ENCODE peak calls at places on chromosomes 7 and 10, in four cellular contexts. L is K562, K is GM12878, J is HL-60. N is an unnamed sample.

GRCh38 chr7:116241296-116241695 is 31.0 kb downstream of the TES start:
- DNase-seq in L (no peak), K (no peak), J (no peak), N (no peak)

GRCh38 chr7:25953859-25954258 is 198.1 kb upstream of the NFE2L3 start:
- DNase-seq in L (no peak), K (no peak), J (no peak), N (no peak)

GRCh38 chr10:33303988-33304387 is 30.5 kb downstream of the NRP1 start:
- DNase-seq in L (no peak), K (no peak), J (no peak), N (no peak)

GRCh38 chr10:50585921-50586739 is 37.6 kb downstream of the SGMS1 start:
- DNase-seq in L (peak), K (no peak), J (peak), N (no peak)

GRCh38 chr7:104963991-104964385 is 50.0 kb upstream of the KMT2E start:
- DNase-seq in L (no peak), K (no peak), J (no peak), N (no peak)

GRCh38 chr7:151008511-151009323 is 15.6 kb downstream of the ATG9B start:
- DNase-seq in L (peak), K (peak), J (no peak), N (no peak)

GRCh38 chr10:22693371-22693784 is 21.0 kb downstream of the PIP4K2A start:
- DNase-seq in L (peak), K (no peak), J (no peak), N (no peak)

GRCh38 chr10:5817322-5818047 is 4.3 kb upstream of the GDI2 start:
- DNase-seq in L (no peak), K (peak), J (no peak), N (no peak)

GRCh38 chr10:4851846-4852245 is 25.8 kb downstream of the AKR1E2 start:
- DNase-seq in L (no peak), K (no peak), J (no peak), N (no peak)

GRCh38 chr10:50470798-50471582 is 152.8 kb downstream of the SGMS1 start:
- DNase-seq in L (no peak), K (no peak), J (no peak), N (no peak)

GRCh38 chr7:98369726-98370125 is 31.2 kb downstream of the BAIAP2L1 start:
- DNase-seq in L (no peak), K (no peak), J (no peak), N (no peak)

GRCh38 chr10:51832652-51833383 is 133.4 kb upstream of the CSTF2T start:
- DNase-seq in L (no peak), K (peak), J (no peak), N (no peak)

GRCh38 chr7:152411389-152411788 is 24.4 kb downstream of the KMT2C start:
- DNase-seq in L (no peak), K (no peak), J (no peak), N (no peak)

GRCh38 chr7:91265693-91266066 is 1.4 kb downstream of the FZD1 start:
- DNase-seq in L (no peak), K (no peak), J (no peak), N (no peak)

GRCh38 chr7:31466036-31466435 is 47.9 kb upstream of the ITPRID1 start:
- DNase-seq in L (no peak), K (no peak), J (no peak), N (no peak)

GRCh38 chr7:150562919-150563318 is 4.3 kb upstream of the GIMAP4 start:
- DNase-seq in L (no peak), K (no peak), J (no peak), N (no peak)

GRCh38 chr7:66933469-66933868 is 12.4 kb downstream of the TMEM248 start:
- DNase-seq in L (no peak), K (no peak), J (no peak), N (no peak)

GRCh38 chr7:42426163-42426562 is 189.2 kb upstream of the GLI3 start:
- DNase-seq in L (no peak), K (no peak), J (no peak), N (no peak)

DNA sequence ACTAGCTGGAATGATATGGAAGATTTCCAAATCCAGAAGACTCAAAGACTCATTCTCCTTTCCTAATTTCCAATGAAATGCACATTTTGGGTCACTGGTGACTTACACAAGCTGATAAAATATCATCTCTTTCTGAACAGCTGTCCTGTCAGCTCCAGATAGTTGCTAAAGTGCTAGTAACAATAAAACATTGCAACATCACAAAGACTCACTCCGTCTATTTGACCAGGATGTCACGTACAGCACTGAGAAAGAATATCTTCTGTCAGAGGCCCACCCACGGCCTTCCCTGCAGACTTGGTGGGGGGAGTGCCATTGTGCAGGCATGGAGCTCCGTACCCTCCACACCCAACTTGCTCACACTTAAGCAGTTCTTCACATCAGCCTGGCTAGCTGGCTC is 78.9 kb upstream of the EGR2 start:
- DNase-seq in L (no peak), K (no peak), J (no peak), N (no peak)
- TF ChIP-seq SPI1 in L (no peak), K (no peak), J (no peak), N (no peak)

DNA sequence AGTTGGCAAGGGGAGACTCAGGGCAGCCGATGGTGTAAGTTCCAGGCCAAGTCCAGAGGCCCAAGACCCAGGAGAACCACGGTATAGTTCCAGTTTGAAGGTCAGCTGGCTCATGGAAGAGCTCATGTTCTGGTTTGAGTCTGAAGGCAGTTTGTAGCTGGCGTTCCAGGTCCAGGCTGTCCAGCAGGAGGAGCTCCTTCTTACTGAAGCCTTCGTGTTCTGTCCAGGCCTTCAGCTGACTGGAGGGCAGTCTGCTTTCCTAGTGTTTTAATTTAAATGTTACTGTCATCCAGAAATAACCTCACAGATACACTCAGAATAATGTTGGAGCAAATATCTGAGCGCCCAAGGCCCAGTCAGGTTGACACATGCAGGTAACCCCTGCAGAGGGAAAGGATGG is 4.2 kb downstream of the SUN1 start:
- DNase-seq in L (no peak), K (no peak), J (no peak), N (no peak)
- TF ChIP-seq SPI1 in L (no peak), K (no peak), J (no peak), N (no peak)

GRCh38 chr7:70597071-70597470 is 534.9 kb upstream of the GALNT17 start:
- DNase-seq in L (no peak), K (no peak), J (no peak), N (no peak)
- TF ChIP-seq SPI1 in L (no peak), K (no peak), J (no peak), N (no peak)

DNA sequence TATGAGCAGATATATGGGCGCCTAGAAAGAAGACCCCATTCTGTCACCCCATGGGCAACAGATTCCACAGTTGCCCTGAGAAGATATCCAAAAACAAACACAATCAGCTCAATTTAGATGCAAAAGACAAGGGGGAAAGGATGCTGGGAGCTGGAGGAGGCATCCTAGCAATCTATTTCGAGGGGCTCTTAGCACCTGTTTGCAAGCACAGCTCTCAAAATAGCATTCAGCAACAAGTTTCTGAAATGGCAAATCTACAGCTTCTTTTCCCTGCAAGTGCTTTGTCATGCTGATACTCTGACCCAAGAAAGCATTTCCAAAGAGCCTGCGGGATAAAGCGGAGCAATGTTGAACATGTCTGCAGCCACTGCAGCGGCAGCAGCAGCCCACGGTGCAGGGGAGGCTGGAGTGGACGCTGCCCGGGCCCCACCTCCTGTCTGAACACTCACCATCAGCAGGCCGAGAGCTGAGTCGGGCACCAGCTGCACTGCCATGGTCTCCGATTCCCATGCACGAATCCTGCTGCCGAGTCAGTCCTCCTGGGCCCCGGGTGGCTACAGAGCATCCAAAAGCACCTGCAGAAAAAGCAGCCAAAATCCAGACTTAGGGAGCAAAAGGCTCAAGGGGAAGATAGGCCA is 996 bp downstream of the FRMD4A start:
- DNase-seq in L (no peak), K (no peak), J (no peak), N (no peak)
- TF ChIP-seq SPI1 in L (no peak), K (no peak), J (no peak), N (no peak)

GRCh38 chr7:55070271-55070743 is 51.5 kb downstream of the EGFR start:
- DNase-seq in L (no peak), K (no peak), J (no peak), N (no peak)

GRCh38 chr7:55073051-55073511 is 54.3 kb downstream of the EGFR start:
- DNase-seq in L (no peak), K (peak), J (no peak), N (no peak)

GRCh38 chr7:55070839-55071238 is 52.0 kb downstream of the EGFR start:
- DNase-seq in L (no peak), K (no peak), J (no peak), N (no peak)

GRCh38 chr7:55072251-55072650 is 53.4 kb downstream of the EGFR start:
- DNase-seq in L (no peak), K (no peak), J (no peak), N (no peak)

GRCh38 chr7:55071411-55072188 is 52.8 kb downstream of the EGFR start:
- DNase-seq in L (no peak), K (no peak), J (no peak), N (no peak)
- TF ChIP-seq SPI1 in L (no peak), K (no peak), J (no peak), N (no peak)

DNA sequence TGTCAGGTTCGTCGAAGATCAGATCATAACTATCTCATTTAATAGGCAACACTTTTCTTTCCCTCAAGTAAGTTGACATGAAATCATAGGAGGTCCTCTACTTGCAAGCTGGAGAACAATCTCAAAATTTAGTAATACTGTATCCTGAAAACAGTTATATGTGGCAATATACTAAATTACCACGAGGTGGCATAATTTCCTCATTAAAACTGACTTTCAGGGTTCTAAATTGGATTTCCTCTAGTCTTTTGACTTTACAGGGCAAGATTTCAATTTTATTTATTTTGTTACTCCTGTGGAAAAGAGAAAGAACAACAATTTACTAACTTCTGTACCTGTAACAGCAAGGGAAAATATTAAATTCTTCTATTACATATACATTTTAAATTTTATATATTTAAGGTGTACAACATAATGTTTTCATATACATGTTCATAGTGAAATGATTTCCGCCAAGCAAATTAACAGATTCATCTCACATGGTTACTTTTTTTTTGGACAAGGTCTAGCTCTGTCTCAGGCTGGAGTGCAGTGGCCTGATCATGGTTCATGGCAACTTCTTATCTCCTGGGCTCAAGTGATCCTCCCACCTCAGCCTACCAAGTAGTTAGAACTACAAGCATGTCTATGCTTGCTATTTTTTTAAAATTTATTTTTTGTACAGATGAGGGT is 53.4 kb upstream of the CYP2C18 start:
- DNase-seq in L (peak), K (no peak), J (no peak), N (no peak)
- TF ChIP-seq SPI1 in L (no peak), K (no peak), J (no peak), N (no peak)

GRCh38 chr7:39137480-39137879 is 159.8 kb downstream of the POU6F2 start:
- DNase-seq in L (no peak), K (no peak), J (no peak), N (no peak)

GRCh38 chr7:39144420-39144819 is 166.7 kb downstream of the POU6F2 start:
- DNase-seq in L (no peak), K (no peak), J (no peak), N (no peak)

GRCh38 chr7:39145283-39145682 is 167.6 kb downstream of the POU6F2 start:
- DNase-seq in L (no peak), K (no peak), J (no peak), N (no peak)

GRCh38 chr7:39142750-39143149 is 165.0 kb downstream of the POU6F2 start:
- DNase-seq in L (no peak), K (no peak), J (no peak), N (no peak)
- TF ChIP-seq SPI1 in L (no peak), K (no peak), J (no peak), N (no peak)